ENCODE peak calls at places on chromosome 7, in seven cellular contexts. S is IMR-90, G is heart left ventricle, K is body of pancreas, I is heart right ventricle, E is adrenal gland, O is OCI-LY7. C is an unnamed sample.

GRCh38 chr7:1593091-1593866 is 23.4 kb upstream of the PSMG3 start:
- DNase-seq in O (peak; percentile 25), I (no peak), K (no peak), E (no peak), G (no peak), S (no peak), C (no peak)

GRCh38 chr7:26199301-26200112 is 1.0 kb downstream of the HNRNPA2B1 start:
- DNase-seq in I (peak; percentile 64), S (peak; percentile 54), G (peak; percentile 72), O (peak; percentile 73), E (peak; percentile 77), K (peak; percentile 78), C (peak; percentile 44)

GRCh38 chr7:1696671-1697498 is 26.8 kb downstream of the ELFN1 start:
- DNase-seq in O (no peak), E (no peak), G (no peak), S (no peak), K (peak; percentile 2), I (no peak), C (no peak)

GRCh38 chr7:66380285-66380888 is 175.3 kb downstream of the TPST1 start:
- DNase-seq in K (no peak), O (no peak), E (no peak), G (no peak), I (no peak), S (peak; percentile 47), C (peak; percentile 87)

GRCh38 chr7:4840097-4840501 is 21.7 kb downstream of the PAPOLB start:
- DNase-seq in K (no peak), E (no peak), O (no peak), G (no peak), I (no peak), S (no peak), C (no peak)

GRCh38 chr7:135493362-135493761 is 16.5 kb downstream of the CNOT4 start:
- DNase-seq in I (no peak), E (no peak), O (no peak), K (no peak), G (no peak), S (no peak), C (peak; percentile 37)

GRCh38 chr7:107725138-107725740 is 18.7 kb upstream of the CBLL1 start:
- DNase-seq in K (peak; percentile 68), E (peak; percentile 61), O (peak; percentile 72), S (peak; percentile 68), G (peak; percentile 45), I (no peak), C (peak; percentile 82)

GRCh38 chr7:138663741-138664710 is 37.1 kb downstream of the SVOPL start:
- DNase-seq in S (no peak), O (no peak), K (peak; percentile 55), G (no peak), I (no peak), E (no peak), C (peak; percentile 31)

GRCh38 chr7:25206765-25207164 is 21.5 kb downstream of the NPVF start:
- DNase-seq in E (no peak), K (no peak), G (no peak), O (no peak), I (no peak), S (no peak), C (no peak)

GRCh38 chr7:66728571-66728970 is 12.0 kb upstream of the RABGEF1 start:
- DNase-seq in O (no peak), K (no peak), S (no peak), E (no peak), I (no peak), G (no peak), C (no peak)

GRCh38 chr7:91720255-91720937 is 160.1 kb downstream of the MTERF1 start:
- DNase-seq in I (no peak), O (no peak), E (no peak), S (peak; percentile 1), G (no peak), K (no peak), C (peak; percentile 95)

GRCh38 chr7:96910484-96910883 is 94.9 kb upstream of the DLX6 start:
- DNase-seq in K (no peak), S (no peak), G (no peak), O (no peak), I (no peak), E (peak; percentile 33), C (peak; percentile 68)

GRCh38 chr7:70143089-70144044 is 545.1 kb downstream of the AUTS2 start:
- DNase-seq in G (no peak), E (no peak), S (no peak), I (no peak), K (no peak), O (no peak), C (no peak)

GRCh38 chr7:124155400-124156022 is 122.6 kb upstream of the TMEM229A start:
- DNase-seq in I (no peak), E (no peak), K (no peak), S (peak; percentile 44), G (no peak), O (peak; percentile 8), C (peak; percentile 38)

GRCh38 chr7:77657427-77658331 is 38.6 kb upstream of the RSBN1L start:
- DNase-seq in I (no peak), S (peak; percentile 43), O (peak; percentile 74), G (no peak), K (peak; percentile 39), E (no peak), C (peak; percentile 49)

GRCh38 chr7:80348221-80348620 is 163.6 kb downstream of the GNAT3 start:
- DNase-seq in E (no peak), I (no peak), G (no peak), O (no peak), K (no peak), S (no peak), C (peak; percentile 7)

GRCh38 chr7:47427046-47427643 is 154.8 kb downstream of the TNS3 start:
- DNase-seq in E (no peak), K (no peak), I (no peak), S (no peak), G (no peak), O (no peak), C (no peak)

GRCh38 chr7:28155964-28156363 is 24.6 kb downstream of the JAZF1 start:
- DNase-seq in O (no peak), G (no peak), K (peak; percentile 12), E (no peak), I (no peak), S (peak; percentile 59), C (peak; percentile 88)

GRCh38 chr7:90178592-90179279 is 24.5 kb downstream of the STEAP1 start:
- DNase-seq in E (no peak), K (no peak), O (no peak), I (no peak), G (no peak), S (peak; percentile 67), C (peak; percentile 94)

GRCh38 chr7:73812996-73813395 is 17.8 kb upstream of the CLDN4 start:
- DNase-seq in E (no peak), G (no peak), I (no peak), K (no peak), S (peak; percentile 28), O (no peak), C (no peak)

GRCh38 chr7:51236470-51237127 is 80.0 kb downstream of the COBL start:
- DNase-seq in G (no peak), K (no peak), E (no peak), S (no peak), O (no peak), I (no peak), C (no peak)

GRCh38 chr7:44050121-44050914 is 5.8 kb downstream of the DBNL start:
- DNase-seq in E (no peak), G (no peak), O (no peak), I (no peak), S (no peak), K (no peak), C (no peak)
- TF ChIP-seq CTCF in E (no peak), G (no peak), O (no peak), I (no peak), S (no peak), K (no peak), C (no peak)

DNA sequence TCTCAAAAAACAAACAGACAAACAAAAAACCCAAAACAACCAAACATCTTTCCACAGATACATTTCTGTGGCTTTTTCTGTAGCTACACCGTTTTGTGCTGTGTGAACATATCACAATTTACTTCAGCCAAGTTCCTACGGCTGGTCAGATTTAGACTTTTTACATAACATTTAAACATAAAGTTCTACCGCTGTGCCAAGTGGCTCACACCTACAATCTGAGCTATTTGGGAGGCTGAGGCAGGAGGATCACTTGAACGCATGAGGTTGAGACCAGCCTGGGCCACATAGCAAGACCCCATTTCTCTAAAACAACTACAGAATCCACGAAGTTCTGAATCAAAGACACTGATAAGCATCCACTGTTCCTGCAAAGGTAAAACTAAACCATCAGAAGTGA is 30.3 kb downstream of the DAGLB start:
- DNase-seq in E (no peak), S (no peak), O (no peak), K (no peak), G (no peak), I (no peak), C (no peak)
- H3K36me3 ChIP-seq in E (peaks cover 42% of the 10 kb centered on the region), S (peaks cover 48% of the 10 kb centered on the region), O (peaks cover 79% of the 10 kb centered on the region), K (no peaks in the 10 kb centered on the region), G (peaks cover 26% of the 10 kb centered on the region), I (peaks cover 81% of the 10 kb centered on the region), C (peaks cover 39% of the 10 kb centered on the region)

DNA sequence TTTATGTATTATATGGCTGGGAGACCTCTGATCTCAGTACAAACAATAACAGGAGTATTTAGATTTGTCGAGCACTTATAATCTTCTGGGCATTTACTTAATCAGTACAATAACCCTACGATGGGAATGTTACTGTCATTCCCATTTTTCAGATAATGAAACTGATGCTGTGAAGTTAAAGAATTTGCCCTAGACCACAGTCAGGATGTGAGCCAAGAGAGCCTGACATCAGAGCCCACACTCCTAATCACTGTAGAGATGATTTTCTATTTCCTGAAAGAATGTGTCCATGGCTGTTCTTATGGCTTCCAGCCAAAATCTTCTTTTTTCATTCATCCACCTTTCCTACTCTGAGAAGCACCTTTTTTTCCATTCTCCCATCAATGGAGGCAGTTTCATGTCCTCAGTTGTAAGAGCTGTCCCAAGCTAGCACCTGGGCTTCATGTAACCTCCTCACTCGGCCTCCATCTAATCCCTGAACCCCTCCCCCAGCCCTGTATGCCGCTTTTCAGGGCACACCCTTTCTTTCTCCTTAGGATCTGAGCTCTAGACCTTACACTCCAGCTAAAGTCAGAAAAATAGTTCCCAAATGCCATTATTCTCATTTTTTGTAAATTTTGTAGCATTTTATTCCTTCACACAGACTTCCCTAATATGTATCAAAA is 12.2 kb upstream of the CAV1 start:
- DNase-seq in K (no peak), E (no peak), S (peak; percentile 76), I (no peak), O (no peak), G (no peak), C (no peak)
- H3K4me3 ChIP-seq in K (no peak overlapping the region), E (no peak overlapping the region), S (no peak overlapping the region), I (peak overlapping the region; percentile 52), O (no peak overlapping the region), G (peak overlapping the region; percentile 44), C (no peak overlapping the region)

GRCh38 chr7:63521-64021 is 128.8 kb upstream of the FAM20C start:
- DNase-seq in I (no peak), K (peak; percentile 5), E (no peak), G (no peak), O (no peak), S (no peak), C (no peak)

GRCh38 chr7:63117-63480 is 129.3 kb upstream of the FAM20C start:
- DNase-seq in S (no peak), E (no peak), G (no peak), I (no peak), O (no peak), K (peak; percentile 5), C (no peak)

GRCh38 chr7:64799-65430 is 127.5 kb upstream of the FAM20C start:
- DNase-seq in S (no peak), E (peak; percentile 60), G (no peak), K (peak; percentile 14), O (no peak), I (no peak), C (no peak)

GRCh38 chr7:65554-65953 is 126.8 kb upstream of the FAM20C start:
- DNase-seq in S (peak; percentile 70), E (peak; percentile 83), I (no peak), G (no peak), O (no peak), K (peak; percentile 68), C (peak; percentile 33)

GRCh38 chr7:64098-64521 is 128.3 kb upstream of the FAM20C start:
- DNase-seq in G (peak; percentile 60), E (peak; percentile 75), S (peak; percentile 74), O (peak; percentile 22), I (peak; percentile 47), K (peak; percentile 74), C (peak; percentile 53)
- TF ChIP-seq CTCF in G (peak; percentile 64), E (peak; percentile 57), S (peak; percentile 85), O (peak; percentile 62), I (peak; percentile 45), K (peak; percentile 50), C (peak; percentile 54)

C was measured in bronchial epithelial cell.